ENCODE peak calls at places on chromosomes 12 and 14, in five cellular contexts. P is HT-29; W is WTC11; N is stimulated activated CD4-positive, alpha-beta T cell treated with anti-CD3 and anti-CD28 coated beads, TNF-alpha, amount 100 ng/mL, for 1 hour; B is H1. O is an unnamed sample.

GRCh38 chr14:25308244-25308643 is 258.3 kb upstream of the STXBP6 start:
- DNase-seq in N (no peak), P (peak), B (peak), W (peak), O (no peak)

GRCh38 chr14:61860294-61860918 is 98.2 kb downstream of the SNAPC1 start:
- DNase-seq in N (peak), P (peak), W (peak), B (no peak), O (peak)

GRCh38 chr14:47585447-47585846 is 90.0 kb downstream of the MDGA2 start:
- DNase-seq in N (no peak), P (no peak), W (no peak), B (no peak), O (no peak)

GRCh38 chr14:75969126-75969525 is 12.7 kb downstream of the TGFB3 start:
- DNase-seq in P (no peak), N (no peak), B (no peak), W (no peak), O (no peak)

GRCh38 chr12:104598342-104599271 is 141.9 kb downstream of the CHST11 start:
- DNase-seq in W (no peak), P (no peak), N (no peak), B (no peak), O (no peak)

GRCh38 chr14:33811731-33812130 is 139.1 kb downstream of the EGLN3 start:
- DNase-seq in N (no peak), B (no peak), P (no peak), W (no peak), O (no peak)

GRCh38 chr14:33847066-33847465 is 103.8 kb downstream of the EGLN3 start:
- DNase-seq in N (no peak), W (no peak), P (no peak), B (no peak), O (peak)

GRCh38 chr12:128168273-128168672 is 98.7 kb upstream of the TMEM132C start:
- DNase-seq in B (no peak), N (no peak), W (no peak), P (no peak), O (no peak)

GRCh38 chr14:32436993-32437392 is 107.9 kb downstream of the AKAP6 start:
- DNase-seq in W (no peak), B (no peak), N (no peak), P (no peak), O (no peak)

GRCh38 chr12:26691234-26691970 is 141.6 kb downstream of the ITPR2 start:
- DNase-seq in P (peak), B (peak), N (no peak), W (peak), O (peak)

GRCh38 chr12:49887536-49888401 is 15.9 kb downstream of the FAIM2 start:
- DNase-seq in N (no peak), P (peak), B (no peak), W (no peak), O (no peak)